ENCODE peak calls at places on chromosome 1, in four cellular contexts. V, G, I and E are unnamed samples.

GRCh38 chr1:39755965-39756659 is 15.0 kb downstream of the OXCT2 start:
- DNase-seq in V (no peak), G (no peak), I (no peak), E (no peak)

GRCh38 chr1:194813109-194813508 is 1626.7 kb upstream of the B3GALT2 start:
- DNase-seq in V (peak; percentile 31), G (no peak), I (no peak), E (no peak)

GRCh38 chr1:245277276-245277675 is 122.5 kb downstream of the KIF26B start:
- DNase-seq in V (peak; percentile 23), G (no peak), I (no peak), E (no peak)

GRCh38 chr1:214563881-214564280 is 12.5 kb upstream of the PTPN14 start:
- DNase-seq in V (no peak), G (no peak), I (no peak), E (no peak)

GRCh38 chr1:6979003-6979577 is 193.8 kb downstream of the CAMTA1 start:
- DNase-seq in V (no peak), G (no peak), I (no peak), E (no peak)

GRCh38 chr1:94236021-94236491 is 1.3 kb downstream of the ARHGAP29 start:
- DNase-seq in V (peak; percentile 47), G (no peak), I (no peak), E (no peak)

GRCh38 chr1:207962716-207963428 is 51.9 kb upstream of the CD34 start:
- DNase-seq in V (no peak), G (no peak), I (peak; percentile 15), E (peak; percentile 56)

GRCh38 chr1:10514490-10515235 is 39.9 kb downstream of the PEX14 start:
- DNase-seq in V (peak; percentile 64), G (no peak), I (peak; percentile 41), E (no peak)